ENCODE peak calls at places on chromosomes 3 and 15, in six cellular contexts. J, L, E, W, K and Y are unnamed samples.

GRCh38 chr15:58555168-58556027 is 123.6 kb downstream of the LIPC start:
- DNase-seq in J (no peak), E (peak), W (no peak), K (no peak), L (no peak), Y (no peak)

GRCh38 chr3:70889162-70890045 is 577.0 kb upstream of the MDFIC2 start:
- DNase-seq in J (no peak), L (no peak), K (no peak), E (no peak), W (no peak), Y (no peak)

GRCh38 chr15:48087844-48088243 is 32.9 kb upstream of the SLC24A5 start:
- DNase-seq in J (no peak), E (no peak), L (no peak), W (no peak), K (no peak), Y (no peak)

GRCh38 chr15:85649372-85649771 is 145.4 kb downstream of the KLHL25 start:
- DNase-seq in K (no peak), J (no peak), W (no peak), E (no peak), L (no peak), Y (no peak)

GRCh38 chr15:40787344-40787841 is 17.6 kb downstream of the C15orf62 start:
- DNase-seq in K (no peak), W (peak), L (no peak), J (no peak), E (no peak), Y (no peak)

GRCh38 chr3:190362258-190362657 is 25.7 kb upstream of the CLDN16 start:
- DNase-seq in J (no peak), L (no peak), W (peak), E (no peak), K (no peak), Y (no peak)

GRCh38 chr3:29695201-29695904 is 414.5 kb downstream of the RBMS3 start:
- DNase-seq in J (no peak), K (no peak), W (no peak), L (no peak), E (no peak), Y (no peak)

GRCh38 chr15:25850154-25851111 is 12.7 kb downstream of the ATP10A start:
- DNase-seq in L (peak), W (no peak), J (peak), K (no peak), E (peak), Y (peak)

GRCh38 chr3:72848703-72849081 is 447 bp upstream of the SHQ1 start:
- DNase-seq in W (no peak), E (no peak), J (no peak), L (peak), K (no peak), Y (peak)

GRCh38 chr3:64361962-64362735 is 136.9 kb upstream of the PRICKLE2 start:
- DNase-seq in W (no peak), J (no peak), L (no peak), K (no peak), E (no peak), Y (no peak)

GRCh38 chr15:73951591-73951990 is 25.3 kb downstream of the LOXL1 start:
- DNase-seq in L (no peak), J (peak), K (no peak), W (no peak), E (no peak), Y (no peak)

GRCh38 chr15:100457201-100457600 is 71.5 kb downstream of the CERS3 start:
- DNase-seq in W (no peak), J (no peak), K (no peak), L (no peak), E (no peak), Y (no peak)

GRCh38 chr3:14808502-14809266 is 10.1 kb upstream of the FGD5 start:
- DNase-seq in K (no peak), E (no peak), J (no peak), W (no peak), L (no peak), Y (no peak)

GRCh38 chr3:9169951-9170850 is 79.2 kb downstream of the SRGAP3 start:
- DNase-seq in W (no peak), J (no peak), K (no peak), E (no peak), L (no peak), Y (no peak)

GRCh38 chr3:9169326-9169725 is 80.1 kb downstream of the SRGAP3 start:
- DNase-seq in E (no peak), W (no peak), K (no peak), L (no peak), J (no peak), Y (no peak)

GRCh38 chr3:9165441-9165840 is 84.0 kb downstream of the SRGAP3 start:
- DNase-seq in J (no peak), E (no peak), W (no peak), L (no peak), K (no peak), Y (no peak)

GRCh38 chr3:9170851-9171160 is 78.6 kb downstream of the SRGAP3 start:
- DNase-seq in E (no peak), K (no peak), L (no peak), J (no peak), W (no peak), Y (no peak)

GRCh38 chr3:9168230-9168629 is 81.2 kb downstream of the SRGAP3 start:
- DNase-seq in K (peak), E (no peak), W (no peak), L (peak), J (no peak), Y (peak)
- TF ChIP-seq TAF1 in K (no peak), E (no peak), W (no peak), L (no peak), J (no peak), Y (no peak)

GRCh38 chr3:121126378-121127035 is 218.5 kb downstream of the STXBP5L start:
- DNase-seq in K (no peak), J (peak), W (no peak), E (no peak), L (no peak), Y (no peak)
- TF ChIP-seq TAF1 in K (no peak), J (no peak), W (no peak), E (no peak), L (no peak), Y (no peak)

GRCh38 chr15:77607894-77608261 is 24.8 kb downstream of the LINGO1 start:
- DNase-seq in L (no peak), E (no peak), J (peak), K (no peak), W (no peak), Y (no peak)

GRCh38 chr15:77605582-77605981 is 27.1 kb downstream of the LINGO1 start:
- DNase-seq in E (no peak), K (no peak), W (no peak), L (no peak), J (no peak), Y (no peak)

GRCh38 chr15:77608774-77609173 is 23.9 kb downstream of the LINGO1 start:
- DNase-seq in J (no peak), W (no peak), K (no peak), E (peak), L (no peak), Y (no peak)

GRCh38 chr15:77606142-77607034 is 26.3 kb downstream of the LINGO1 start:
- DNase-seq in K (no peak), J (peak), E (peak), L (no peak), W (no peak), Y (no peak)

DNA sequence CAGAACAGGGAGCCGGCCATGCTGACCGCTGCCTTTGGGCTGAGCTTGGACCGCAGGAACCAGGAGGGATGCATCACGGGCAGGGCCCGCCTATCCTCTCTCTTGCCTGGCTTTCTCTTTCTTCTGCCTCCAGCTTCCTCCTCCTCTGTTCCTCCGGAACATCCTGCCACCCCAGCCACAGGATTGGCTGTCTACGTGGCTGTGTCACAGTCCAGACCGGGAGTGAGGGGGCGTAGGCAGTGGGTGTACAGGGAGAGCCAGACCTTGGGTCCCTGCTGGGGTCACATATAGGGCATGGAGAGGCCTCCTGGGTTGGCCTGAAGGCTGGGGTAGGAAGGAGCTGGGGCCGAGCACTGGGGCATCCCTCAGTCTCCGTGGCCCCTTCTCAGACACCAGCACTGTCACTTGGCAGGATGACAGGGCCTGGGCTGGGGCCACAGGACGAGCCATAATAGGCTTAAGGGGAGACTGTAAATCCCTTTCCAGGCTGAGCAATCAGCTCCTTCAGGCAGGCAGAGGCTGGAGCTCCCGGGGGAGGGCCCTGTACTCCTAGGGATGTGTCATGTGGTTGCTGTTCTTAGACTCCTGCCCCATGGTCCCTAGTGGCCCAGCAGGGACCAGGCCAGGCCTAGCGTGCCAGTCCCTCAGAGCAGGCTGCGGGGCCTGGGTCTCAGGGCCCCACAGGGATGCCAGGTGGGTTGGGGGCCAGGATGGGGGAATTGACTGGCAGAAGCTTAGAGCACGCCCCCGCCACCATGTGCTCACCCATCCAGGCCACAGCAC is 25.4 kb downstream of the LINGO1 start:
- DNase-seq in W (no peak), J (no peak), E (peak), L (no peak), K (no peak), Y (no peak)
- TF ChIP-seq TAF1 in W (no peak), J (no peak), E (no peak), L (no peak), K (no peak), Y (no peak)

GRCh38 chr3:84304214-84304613 is 654.6 kb upstream of the CADM2 start:
- DNase-seq in E (no peak), J (no peak), W (no peak), K (no peak), L (no peak), Y (no peak)
- TF ChIP-seq TAF1 in E (peak), J (no peak), W (no peak), K (no peak), L (no peak), Y (no peak)